ENCODE peak calls at places on chromosomes 6 and 20, in five cellular contexts. T is caudate nucleus, R is neural progenitor cell, H is SW480, W is ovary. Y is an unnamed sample.

GRCh38 chr6:141105481-141105880 is 1027.2 kb upstream of the GJE1 start:
- DNase-seq in T (no peak), H (no peak), W (no peak), R (peak; percentile 93), Y (no peak)

GRCh38 chr6:115613488-115613887 is 447.2 kb downstream of the FRK start:
- DNase-seq in H (no peak), T (no peak), W (no peak), R (no peak), Y (no peak)

GRCh38 chr6:101120747-101121146 is 239.6 kb upstream of the ASCC3 start:
- DNase-seq in T (no peak), R (no peak), W (no peak), H (no peak), Y (no peak)

GRCh38 chr6:157891544-157892362 is 68.7 kb downstream of the SNX9 start:
- DNase-seq in W (no peak), R (no peak), T (no peak), H (no peak), Y (no peak)

GRCh38 chr6:136326038-136326561 is 36.5 kb upstream of the BCLAF1 start:
- DNase-seq in W (no peak), H (no peak), T (no peak), R (no peak), Y (no peak)

GRCh38 chr6:109790131-109790530 is 99.0 kb downstream of the FIG4 start:
- DNase-seq in R (no peak), H (no peak), W (no peak), T (no peak), Y (no peak)

GRCh38 chr20:59817846-59818245 is 115.6 kb downstream of the SYCP2 start:
- DNase-seq in W (no peak), R (no peak), H (no peak), T (no peak), Y (no peak)

GRCh38 chr6:17086469-17086868 is 15.4 kb upstream of the STMND1 start:
- DNase-seq in R (peak; percentile 59), W (no peak), H (peak; percentile 64), T (peak; percentile 56), Y (no peak)

GRCh38 chr6:168039301-168039700 is 39.7 kb downstream of the FRMD1 start:
- DNase-seq in W (no peak), H (no peak), T (no peak), R (no peak), Y (no peak)

GRCh38 chr6:78589426-78589825 is 277.9 kb upstream of the IRAK1BP1 start:
- DNase-seq in T (no peak), R (no peak), W (no peak), H (no peak), Y (no peak)

GRCh38 chr6:3139090-3139903 is 18.0 kb downstream of the TUBB2A start:
- DNase-seq in R (no peak), W (no peak), T (no peak), H (no peak), Y (no peak)

GRCh38 chr6:31821301-31822037 is 6.1 kb upstream of the HSPA1B start:
- DNase-seq in T (peak; percentile 73), R (peak; percentile 74), H (peak; percentile 58), W (peak; percentile 82), Y (no peak)

GRCh38 chr6:131740161-131740560 is 29.3 kb upstream of the CTAGE9 start:
- DNase-seq in T (no peak), R (no peak), H (no peak), W (no peak), Y (no peak)

GRCh38 chr6:143802833-143803565 is 40.1 kb upstream of the LTV1 start:
- DNase-seq in W (no peak), H (no peak), T (no peak), R (no peak), Y (no peak)

GRCh38 chr6:143767433-143767832 is 75.7 kb upstream of the LTV1 start:
- DNase-seq in T (no peak), W (no peak), R (no peak), H (no peak), Y (no peak)

GRCh38 chr6:128507337-128508310 is 12.8 kb downstream of the PTPRK start:
- DNase-seq in T (no peak), W (no peak), R (no peak), H (peak; percentile 46), Y (no peak)

GRCh38 chr6:37628611-37629320 is 68.9 kb downstream of the MDGA1 start:
- DNase-seq in T (no peak), W (no peak), R (no peak), H (no peak), Y (no peak)

GRCh38 chr6:106557837-106558236 is 71.5 kb downstream of the RTN4IP1 start:
- DNase-seq in H (no peak), T (no peak), R (no peak), W (no peak), Y (no peak)

GRCh38 chr20:64080013-64080812 is at the start of gene OPRL1:
- DNase-seq in T (peak; percentile 17), H (peak; percentile 42), R (peak; percentile 54), W (no peak), Y (no peak)

GRCh38 chr6:21188505-21189223 is 404.9 kb upstream of the SOX4 start:
- DNase-seq in R (no peak), H (no peak), T (no peak), W (no peak), Y (no peak)

GRCh38 chr6:16635810-16636602 is 125.3 kb downstream of the ATXN1 start:
- DNase-seq in W (no peak), H (peak; percentile 69), R (no peak), T (no peak), Y (no peak)

GRCh38 chr6:48775157-48775556 is 664.2 kb upstream of the PTCHD4 start:
- DNase-seq in W (no peak), H (no peak), R (no peak), T (no peak), Y (no peak)

GRCh38 chr20:9035129-9035528 is 33.8 kb upstream of the PLCB4 start:
- DNase-seq in R (no peak), H (no peak), W (no peak), T (no peak), Y (no peak)

GRCh38 chr20:57392512-57393271 is 1.5 kb downstream of the RBM38 start:
- DNase-seq in T (peak; percentile 20), H (no peak), R (no peak), W (peak; percentile 60), Y (no peak)

GRCh38 chr20:1844723-1845523 is 50.3 kb upstream of the SIRPA start:
- DNase-seq in R (no peak), T (no peak), H (no peak), W (no peak), Y (no peak)